ENCODE peak calls at places on chromosomes 13 and 19, in seven cellular contexts. H is H54, I is A549, Y is Peyer's patch, S is IMR-90, Z is K562, T is heart left ventricle. O is an unnamed sample.

GRCh38 chr19:58182577-58182988 is 278 bp upstream of the ZNF274 start:
- DNase-seq in Z (peak), I (no peak), H (peak), Y (no peak), S (no peak), T (no peak), O (no peak)

GRCh38 chr19:54422136-54422535 is 6.9 kb downstream of the TTYH1 start:
- DNase-seq in Y (no peak), I (no peak), Z (no peak), H (no peak), T (no peak), S (no peak), O (no peak)

GRCh38 chr13:112917731-112918130 is 51.3 kb upstream of the MCF2L start:
- DNase-seq in Y (no peak), H (no peak), Z (no peak), I (no peak), S (no peak), T (no peak), O (no peak)

GRCh38 chr13:30752201-30752797 is 17.0 kb downstream of the ALOX5AP start:
- DNase-seq in H (no peak), T (peak), Z (no peak), I (no peak), Y (no peak), S (peak), O (no peak)

GRCh38 chr13:99301056-99301838 is 6.0 kb downstream of the GPR183 start:
- DNase-seq in Y (no peak), I (no peak), Z (no peak), S (no peak), T (no peak), H (no peak), O (no peak)

GRCh38 chr19:42207767-42208259 is 9.7 kb downstream of the DEDD2 start:
- DNase-seq in I (peak), S (peak), Z (peak), T (peak), Y (no peak), H (peak), O (no peak)

GRCh38 chr13:110466261-110466660 is 95.3 kb downstream of the RAB20 start:
- DNase-seq in Y (no peak), T (no peak), I (no peak), Z (no peak), S (no peak), H (no peak), O (no peak)

GRCh38 chr13:79799049-79799448 is 318.1 kb downstream of the NDFIP2 start:
- DNase-seq in T (no peak), I (no peak), H (no peak), Z (no peak), S (no peak), Y (no peak), O (no peak)

GRCh38 chr19:45009625-45010255 is 8.5 kb downstream of the RELB start:
- DNase-seq in T (no peak), Z (no peak), I (no peak), S (no peak), H (no peak), Y (no peak), O (no peak)

GRCh38 chr19:31262673-31263308 is 86.4 kb downstream of the TSHZ3 start:
- DNase-seq in Z (no peak), Y (no peak), S (peak), I (no peak), H (no peak), T (no peak), O (no peak)

GRCh38 chr13:24644051-24644450 is 36.2 kb upstream of the ATP12A start:
- DNase-seq in Y (no peak), S (peak), I (no peak), T (no peak), Z (no peak), H (no peak), O (peak)

GRCh38 chr13:74715718-74716117 is 581.5 kb upstream of the KLF12 start:
- DNase-seq in Z (no peak), I (no peak), Y (no peak), S (no peak), T (no peak), H (no peak), O (no peak)

GRCh38 chr13:104592127-104592526 is 1525.9 kb upstream of the SLC10A2 start:
- DNase-seq in I (no peak), S (peak), T (no peak), Y (no peak), Z (no peak), H (no peak), O (no peak)

DNA sequence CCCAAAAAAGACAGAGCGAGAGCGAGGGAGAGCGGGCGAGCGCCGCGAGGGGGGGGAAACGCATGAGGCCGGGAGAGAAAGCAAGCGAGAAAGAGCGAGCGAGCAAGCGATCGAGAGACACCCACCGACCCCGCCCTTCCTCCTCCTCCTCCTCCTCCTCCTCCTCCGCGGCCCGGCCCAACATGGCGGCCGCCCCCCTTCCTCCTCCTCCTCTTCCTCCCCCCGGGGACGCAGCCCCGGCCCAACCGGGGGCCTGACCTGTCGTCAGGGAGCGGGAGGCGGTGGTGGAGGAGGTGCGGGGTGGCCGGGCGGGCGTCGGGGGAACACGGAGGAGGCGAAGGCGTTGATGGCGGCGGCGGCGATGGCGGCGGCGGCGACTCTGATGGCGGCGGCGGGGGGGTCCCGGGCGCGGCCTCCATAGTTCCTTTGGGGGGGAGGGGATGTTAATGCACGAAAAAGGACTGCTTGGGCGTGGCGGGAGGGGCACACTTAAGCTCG is 1.4 kb downstream of the ZC3H4 start:
- DNase-seq in H (peak), I (peak), Z (peak), T (peak), S (peak), Y (peak), O (peak)
- TF ChIP-seq POLR2A in H (peak), I (peak), Z (peak), T (peak), S (peak), Y (peak), O (no peak)

DNA sequence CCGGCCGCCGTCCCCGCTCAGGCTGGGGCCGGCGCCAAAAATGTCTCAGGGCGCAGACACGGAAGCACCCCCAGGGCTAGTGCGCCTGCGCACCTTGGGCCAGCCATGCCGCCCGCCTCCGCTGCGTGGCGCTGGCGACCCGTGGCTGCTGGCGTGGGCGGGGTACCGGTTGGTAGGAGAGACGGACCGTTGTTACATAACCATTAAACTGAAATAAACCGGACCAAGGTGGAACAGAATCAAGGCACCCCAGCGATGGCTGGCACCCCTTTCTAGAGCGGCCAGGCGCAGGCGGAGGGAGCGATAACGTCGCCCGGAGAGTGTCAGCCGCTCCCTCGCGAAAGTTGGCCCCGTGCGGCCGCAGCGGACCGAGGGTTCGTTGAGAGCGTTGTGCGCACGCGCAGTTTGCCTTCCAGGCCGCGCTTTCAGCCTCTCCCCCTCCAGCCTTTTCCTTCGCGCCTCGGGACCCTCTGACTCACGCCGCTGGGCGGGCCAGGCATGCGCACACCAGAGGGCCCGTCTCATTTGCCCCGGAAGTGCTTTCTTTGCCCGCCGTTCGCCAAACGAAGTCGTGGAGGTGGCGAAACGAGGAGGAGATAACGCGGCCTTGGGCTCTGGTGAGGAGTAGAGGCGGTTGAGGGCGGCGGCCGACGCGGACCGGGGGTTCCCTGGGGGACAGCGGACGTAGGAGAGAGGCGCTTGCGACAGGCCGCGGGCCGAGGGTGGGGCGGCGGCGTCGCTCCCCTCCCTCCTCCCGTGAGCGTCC is at the start of the genes PLEKHJ1 and SF3A2:
- DNase-seq in T (peak), S (peak), H (peak), I (peak), Z (peak), Y (peak), O (peak)
- TF ChIP-seq POLR2A in T (peak), S (peak), H (peak), I (peak), Z (peak), Y (peak), O (peak)

GRCh38 chr19:13995017-13995728 is 10.9 kb downstream of the RFX1 start:
- DNase-seq in I (no peak), Y (no peak), S (peak), Z (no peak), T (peak), H (no peak), O (no peak)
- TF ChIP-seq POLR2A in I (no peak), Y (no peak), S (no peak), Z (no peak), T (no peak), H (no peak), O (no peak)

GRCh38 chr13:44237276-44237767 is 136.3 kb upstream of the SERP2 start:
- DNase-seq in Z (no peak), S (peak), Y (peak), I (no peak), T (peak), H (no peak), O (no peak)
- TF ChIP-seq POLR2A in Z (no peak), S (peak), Y (no peak), I (no peak), T (peak), H (no peak), O (no peak)

DNA sequence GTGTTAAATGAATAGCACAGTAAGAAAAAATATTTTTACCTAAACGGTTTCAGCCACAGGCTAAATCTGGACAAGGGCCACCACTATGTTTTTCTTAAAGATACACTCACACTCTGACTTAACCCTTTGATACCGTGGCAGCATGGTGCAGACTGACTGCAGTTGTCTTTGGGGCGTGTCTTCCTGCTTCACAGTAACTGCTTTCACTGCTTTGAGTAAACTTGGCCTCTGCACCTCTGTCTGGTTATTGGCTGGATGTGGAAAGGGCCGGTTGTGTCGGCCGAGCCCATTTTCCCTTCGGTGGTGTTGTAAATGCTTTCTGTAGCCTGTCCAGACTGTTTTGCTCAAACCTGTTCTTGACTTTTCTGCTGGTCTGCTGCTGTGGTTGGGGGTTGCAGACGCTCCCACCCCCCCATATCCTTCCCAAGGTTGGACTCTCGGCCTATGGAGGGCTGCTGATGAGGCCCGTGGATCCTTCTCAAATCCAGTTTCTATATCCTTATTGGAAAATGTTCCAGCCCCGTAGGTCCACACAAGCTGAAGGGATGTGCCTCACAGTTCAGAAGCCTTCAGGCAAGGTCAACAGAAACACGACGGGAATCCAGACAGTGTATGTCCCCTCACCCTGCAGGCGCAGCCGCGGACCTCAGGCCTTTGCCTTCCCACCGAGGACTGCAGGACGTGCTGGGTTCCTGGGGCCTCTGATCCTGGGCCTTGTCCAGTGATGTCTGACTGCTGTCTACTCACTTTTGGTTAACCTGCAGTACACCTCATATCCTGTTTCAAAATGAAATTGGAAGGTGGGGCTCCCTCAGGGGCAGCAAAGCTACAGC is 90.2 kb upstream of the RNF113B start:
- DNase-seq in Y (no peak), H (no peak), S (peak), Z (no peak), I (no peak), T (no peak), O (no peak)
- TF ChIP-seq POLR2A in Y (no peak), H (no peak), S (no peak), Z (no peak), I (no peak), T (no peak), O (no peak)

DNA sequence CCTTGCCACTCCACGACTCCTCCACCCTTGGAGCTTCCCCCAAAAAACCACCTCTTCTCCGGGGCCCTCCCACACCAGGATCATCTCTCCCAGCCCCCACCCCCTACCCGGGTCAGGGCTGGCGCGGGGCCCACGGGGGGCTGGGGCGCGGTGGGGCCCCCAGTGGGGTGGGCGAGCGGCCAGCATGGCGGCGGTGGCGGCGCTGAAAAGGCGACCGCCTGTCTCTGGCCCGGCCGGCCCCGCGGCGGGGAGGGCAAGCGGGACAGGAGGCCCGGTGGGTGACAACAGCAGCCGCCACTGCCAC is 850 bp downstream of the DYRK1B start:
- DNase-seq in I (no peak), Z (no peak), T (no peak), S (no peak), H (no peak), Y (no peak), O (no peak)
- TF ChIP-seq POLR2A in I (no peak), Z (no peak), T (no peak), S (no peak), H (no peak), Y (no peak), O (no peak)